ENCODE peak calls at places on chromosome 10, in six cellular contexts. One of them, this sample, is unnamed.

GRCh38 chr10:37476285-37476684 is 350.9 kb downstream of the ANKRD30A start:
- DNase-seq in Panc1: no peak
- DNase-seq in CD8-positive, alpha-beta memory T cell: no peak
- DNase-seq in CD8-positive, alpha-beta T cell: no peak
- DNase-seq in pancreas: no peak
- DNase-seq in coronary artery: no peak
- DNase-seq in this sample: no peak

GRCh38 chr10:114397651-114398145 is 6.6 kb downstream of the AFAP1L2 start:
- DNase-seq in Panc1: no peak
- DNase-seq in CD8-positive, alpha-beta memory T cell: no peak
- DNase-seq in CD8-positive, alpha-beta T cell: no peak
- DNase-seq in pancreas: no peak
- DNase-seq in coronary artery: peak
- DNase-seq in this sample: peak

GRCh38 chr10:102065561-102066420 is 642 bp downstream of the HPS6 start:
- DNase-seq in Panc1: no peak
- DNase-seq in CD8-positive, alpha-beta memory T cell: peak
- DNase-seq in CD8-positive, alpha-beta T cell: no peak
- DNase-seq in pancreas: peak
- DNase-seq in coronary artery: no peak
- DNase-seq in this sample: peak

GRCh38 chr10:104351067-104351681 is 2.5 kb upstream of the CFAP58 start:
- DNase-seq in Panc1: no peak
- DNase-seq in CD8-positive, alpha-beta memory T cell: no peak
- DNase-seq in CD8-positive, alpha-beta T cell: no peak
- DNase-seq in pancreas: no peak
- DNase-seq in coronary artery: no peak
- DNase-seq in this sample: no peak

GRCh38 chr10:97718659-97719142 is 5.2 kb downstream of the MARVELD1 start:
- DNase-seq in Panc1: no peak
- DNase-seq in CD8-positive, alpha-beta memory T cell: no peak
- DNase-seq in CD8-positive, alpha-beta T cell: no peak
- DNase-seq in pancreas: peak
- DNase-seq in coronary artery: no peak
- DNase-seq in this sample: peak

GRCh38 chr10:14571866-14572507 is 202.7 kb downstream of the FAM107B start:
- DNase-seq in Panc1: no peak
- DNase-seq in CD8-positive, alpha-beta memory T cell: peak
- DNase-seq in CD8-positive, alpha-beta T cell: peak
- DNase-seq in pancreas: peak
- DNase-seq in coronary artery: no peak
- DNase-seq in this sample: no peak

GRCh38 chr10:35940067-35940989 is 298.2 kb upstream of the FZD8 start:
- DNase-seq in Panc1: no peak
- DNase-seq in CD8-positive, alpha-beta memory T cell: no peak
- DNase-seq in CD8-positive, alpha-beta T cell: no peak
- DNase-seq in pancreas: no peak
- DNase-seq in coronary artery: no peak
- DNase-seq in this sample: peak

GRCh38 chr10:19226025-19226424 is 177.4 kb downstream of the MALRD1 start:
- DNase-seq in Panc1: no peak
- DNase-seq in CD8-positive, alpha-beta memory T cell: no peak
- DNase-seq in CD8-positive, alpha-beta T cell: no peak
- DNase-seq in pancreas: no peak
- DNase-seq in coronary artery: no peak
- DNase-seq in this sample: no peak

GRCh38 chr10:50992972-50993766 is 81.1 kb upstream of the PRKG1 start:
- DNase-seq in Panc1: no peak
- DNase-seq in CD8-positive, alpha-beta memory T cell: no peak
- DNase-seq in CD8-positive, alpha-beta T cell: no peak
- DNase-seq in pancreas: no peak
- DNase-seq in coronary artery: no peak
- DNase-seq in this sample: peak

GRCh38 chr10:128310966-128311658 is 184.9 kb upstream of the MKI67 start:
- DNase-seq in Panc1: no peak
- DNase-seq in CD8-positive, alpha-beta memory T cell: no peak
- DNase-seq in CD8-positive, alpha-beta T cell: no peak
- DNase-seq in pancreas: no peak
- DNase-seq in coronary artery: no peak
- DNase-seq in this sample: no peak

GRCh38 chr10:102628451-102628911 is 15.8 kb upstream of the TRIM8 start:
- DNase-seq in Panc1: no peak
- DNase-seq in CD8-positive, alpha-beta memory T cell: no peak
- DNase-seq in CD8-positive, alpha-beta T cell: no peak
- DNase-seq in pancreas: peak
- DNase-seq in coronary artery: no peak
- DNase-seq in this sample: peak

GRCh38 chr10:21315321-21316220 is 209.9 kb downstream of the SKIDA1 start:
- DNase-seq in Panc1: no peak
- DNase-seq in CD8-positive, alpha-beta memory T cell: no peak
- DNase-seq in CD8-positive, alpha-beta T cell: no peak
- DNase-seq in pancreas: peak
- DNase-seq in coronary artery: peak
- DNase-seq in this sample: no peak

GRCh38 chr10:103695584-103696005 is 159.8 kb downstream of the SH3PXD2A start:
- DNase-seq in Panc1: no peak
- DNase-seq in CD8-positive, alpha-beta memory T cell: no peak
- DNase-seq in CD8-positive, alpha-beta T cell: no peak
- DNase-seq in pancreas: no peak
- DNase-seq in coronary artery: no peak
- DNase-seq in this sample: no peak

GRCh38 chr10:114206902-114207301 is 27.7 kb downstream of the TDRD1 start:
- DNase-seq in Panc1: no peak
- DNase-seq in CD8-positive, alpha-beta memory T cell: no peak
- DNase-seq in CD8-positive, alpha-beta T cell: no peak
- DNase-seq in pancreas: no peak
- DNase-seq in coronary artery: no peak
- DNase-seq in this sample: no peak

GRCh38 chr10:67077376-67077775 is 151.5 kb downstream of the LRRTM3 start:
- DNase-seq in Panc1: no peak
- DNase-seq in CD8-positive, alpha-beta memory T cell: no peak
- DNase-seq in CD8-positive, alpha-beta T cell: no peak
- DNase-seq in pancreas: no peak
- DNase-seq in coronary artery: no peak
- DNase-seq in this sample: no peak

GRCh38 chr10:125823663-125824251 is 411 bp downstream of the BCCIP start:
- DNase-seq in Panc1: no peak
- DNase-seq in CD8-positive, alpha-beta memory T cell: no peak
- DNase-seq in CD8-positive, alpha-beta T cell: no peak
- DNase-seq in pancreas: no peak
- DNase-seq in coronary artery: no peak
- DNase-seq in this sample: peak

GRCh38 chr10:98158576-98158975 is 24.1 kb downstream of the R3HCC1L start:
- DNase-seq in Panc1: no peak
- DNase-seq in CD8-positive, alpha-beta memory T cell: no peak
- DNase-seq in CD8-positive, alpha-beta T cell: no peak
- DNase-seq in pancreas: no peak
- DNase-seq in coronary artery: no peak
- DNase-seq in this sample: no peak

GRCh38 chr10:74502963-74503608 is 323.3 kb upstream of the KAT6B start:
- DNase-seq in Panc1: no peak
- DNase-seq in CD8-positive, alpha-beta memory T cell: no peak
- DNase-seq in CD8-positive, alpha-beta T cell: no peak
- DNase-seq in pancreas: no peak
- DNase-seq in coronary artery: no peak
- DNase-seq in this sample: peak

GRCh38 chr10:35259769-35260397 is 76.4 kb upstream of the CCNY start:
- DNase-seq in Panc1: peak
- DNase-seq in CD8-positive, alpha-beta memory T cell: no peak
- DNase-seq in CD8-positive, alpha-beta T cell: no peak
- DNase-seq in pancreas: no peak
- DNase-seq in coronary artery: no peak
- DNase-seq in this sample: peak

GRCh38 chr10:32929634-32930033 is 28.4 kb downstream of the ITGB1 start:
- DNase-seq in Panc1: no peak
- DNase-seq in CD8-positive, alpha-beta memory T cell: no peak
- DNase-seq in CD8-positive, alpha-beta T cell: no peak
- DNase-seq in pancreas: no peak
- DNase-seq in coronary artery: no peak
- DNase-seq in this sample: no peak

GRCh38 chr10:92562424-92562823 is 11.5 kb downstream of the IDE start:
- DNase-seq in Panc1: no peak
- DNase-seq in CD8-positive, alpha-beta memory T cell: no peak
- DNase-seq in CD8-positive, alpha-beta T cell: no peak
- DNase-seq in pancreas: no peak
- DNase-seq in coronary artery: no peak
- DNase-seq in this sample: no peak

GRCh38 chr10:43125274-43125845 is 12.9 kb upstream of the CSGALNACT2 start:
- DNase-seq in Panc1: no peak
- DNase-seq in CD8-positive, alpha-beta memory T cell: no peak
- DNase-seq in CD8-positive, alpha-beta T cell: no peak
- DNase-seq in pancreas: no peak
- DNase-seq in coronary artery: peak
- DNase-seq in this sample: no peak

GRCh38 chr10:28250782-28251181 is 52.1 kb downstream of the MPP7 start:
- DNase-seq in Panc1: no peak
- DNase-seq in CD8-positive, alpha-beta memory T cell: peak
- DNase-seq in CD8-positive, alpha-beta T cell: no peak
- DNase-seq in pancreas: no peak
- DNase-seq in coronary artery: no peak
- DNase-seq in this sample: no peak

GRCh38 chr10:37488792-37489657 is 363.6 kb downstream of the ANKRD30A start:
- DNase-seq in Panc1: peak
- DNase-seq in CD8-positive, alpha-beta memory T cell: no peak
- DNase-seq in CD8-positive, alpha-beta T cell: no peak
- DNase-seq in pancreas: no peak
- DNase-seq in coronary artery: peak
- DNase-seq in this sample: peak

DNA sequence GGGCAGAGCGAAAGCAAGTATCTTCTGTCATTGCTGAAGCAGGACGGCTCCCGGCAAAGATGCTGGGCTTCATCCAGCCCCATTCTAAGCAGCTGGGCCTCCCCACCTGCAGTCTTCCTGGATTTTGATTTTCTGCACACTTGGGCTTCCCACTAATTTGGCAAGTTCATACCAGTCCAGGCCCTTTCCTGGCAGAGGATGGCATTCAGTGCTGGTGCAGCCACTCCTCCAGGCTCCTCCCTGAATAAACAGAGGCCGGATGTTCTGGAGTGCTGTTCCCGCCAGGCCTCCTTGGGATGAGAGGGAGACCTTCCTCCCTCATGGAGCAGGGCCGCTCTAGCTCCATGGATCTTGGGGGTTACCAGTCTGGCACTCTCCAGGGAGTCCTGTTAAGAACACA is 3.4 kb downstream of the BAG3 start:
- DNase-seq in Panc1: no peak
- DNase-seq in CD8-positive, alpha-beta memory T cell: no peak
- DNase-seq in CD8-positive, alpha-beta T cell: no peak
- DNase-seq in pancreas: peak
- DNase-seq in coronary artery: no peak
- DNase-seq in this sample: no peak
- H3K27ac ChIP-seq in Panc1: peak
- H3K27ac ChIP-seq in CD8-positive, alpha-beta memory T cell: no peak
- H3K27ac ChIP-seq in CD8-positive, alpha-beta T cell: no peak
- H3K27ac ChIP-seq in pancreas: no peak
- H3K27ac ChIP-seq in coronary artery: peak
- H3K27ac ChIP-seq in this sample: no peak

GRCh38 chr10:72790216-72790990 is 98.5 kb downstream of the MCU start:
- DNase-seq in Panc1: no peak
- DNase-seq in CD8-positive, alpha-beta memory T cell: no peak
- DNase-seq in CD8-positive, alpha-beta T cell: no peak
- DNase-seq in pancreas: no peak
- DNase-seq in coronary artery: no peak
- DNase-seq in this sample: no peak
- H3K27ac ChIP-seq in Panc1: no peak
- H3K27ac ChIP-seq in CD8-positive, alpha-beta memory T cell: no peak
- H3K27ac ChIP-seq in CD8-positive, alpha-beta T cell: no peak
- H3K27ac ChIP-seq in pancreas: no peak
- H3K27ac ChIP-seq in coronary artery: no peak
- H3K27ac ChIP-seq in this sample: no peak

GRCh38 chr10:121494296-121494695 is 103.9 kb downstream of the FGFR2 start:
- DNase-seq in Panc1: no peak
- DNase-seq in CD8-positive, alpha-beta memory T cell: no peak
- DNase-seq in CD8-positive, alpha-beta T cell: no peak
- DNase-seq in pancreas: no peak
- DNase-seq in coronary artery: no peak
- DNase-seq in this sample: no peak

GRCh38 chr10:121485443-121486139 is 112.7 kb downstream of the FGFR2 start:
- DNase-seq in Panc1: no peak
- DNase-seq in CD8-positive, alpha-beta memory T cell: no peak
- DNase-seq in CD8-positive, alpha-beta T cell: no peak
- DNase-seq in pancreas: no peak
- DNase-seq in coronary artery: no peak
- DNase-seq in this sample: no peak

GRCh38 chr10:121495719-121496118 is 102.5 kb downstream of the FGFR2 start:
- DNase-seq in Panc1: no peak
- DNase-seq in CD8-positive, alpha-beta memory T cell: no peak
- DNase-seq in CD8-positive, alpha-beta T cell: no peak
- DNase-seq in pancreas: no peak
- DNase-seq in coronary artery: no peak
- DNase-seq in this sample: peak

GRCh38 chr10:121486906-121487305 is 111.3 kb downstream of the FGFR2 start:
- DNase-seq in Panc1: no peak
- DNase-seq in CD8-positive, alpha-beta memory T cell: no peak
- DNase-seq in CD8-positive, alpha-beta T cell: no peak
- DNase-seq in pancreas: no peak
- DNase-seq in coronary artery: no peak
- DNase-seq in this sample: no peak

DNA sequence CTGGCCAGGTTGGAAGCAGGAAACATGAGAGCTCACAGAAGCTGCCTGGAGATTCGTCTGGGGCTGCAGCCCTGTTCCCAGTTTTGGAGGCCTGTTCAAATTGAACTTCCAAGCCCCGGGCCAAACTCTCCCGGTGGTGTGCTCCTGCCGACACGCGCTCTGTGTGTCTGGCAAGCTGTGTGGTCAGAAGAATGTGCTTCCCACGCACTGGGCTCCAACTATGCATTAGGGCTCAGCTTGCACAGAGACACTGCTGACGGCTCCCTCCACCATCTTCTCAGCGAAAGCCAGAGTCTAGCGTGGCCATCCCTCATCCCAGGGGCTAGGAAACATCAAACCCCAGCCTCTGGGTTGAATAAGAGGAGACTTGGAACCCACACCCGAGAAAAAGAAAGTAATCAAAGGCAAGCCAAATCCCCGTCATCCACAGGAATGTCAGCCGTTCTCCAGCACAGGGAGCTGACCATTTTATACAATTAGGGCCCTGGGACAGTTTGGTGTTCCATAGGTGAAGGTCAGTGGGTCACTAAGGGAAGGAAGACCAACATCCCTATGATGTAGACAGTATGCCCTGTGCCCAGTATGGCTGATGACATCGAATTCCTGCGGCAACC is 107.2 kb downstream of the FGFR2 start:
- DNase-seq in Panc1: no peak
- DNase-seq in CD8-positive, alpha-beta memory T cell: no peak
- DNase-seq in CD8-positive, alpha-beta T cell: no peak
- DNase-seq in pancreas: no peak
- DNase-seq in coronary artery: no peak
- DNase-seq in this sample: no peak
- H3K27ac ChIP-seq in Panc1: no peak
- H3K27ac ChIP-seq in CD8-positive, alpha-beta memory T cell: no peak
- H3K27ac ChIP-seq in CD8-positive, alpha-beta T cell: no peak
- H3K27ac ChIP-seq in pancreas: no peak
- H3K27ac ChIP-seq in coronary artery: peak
- H3K27ac ChIP-seq in this sample: no peak

DNA sequence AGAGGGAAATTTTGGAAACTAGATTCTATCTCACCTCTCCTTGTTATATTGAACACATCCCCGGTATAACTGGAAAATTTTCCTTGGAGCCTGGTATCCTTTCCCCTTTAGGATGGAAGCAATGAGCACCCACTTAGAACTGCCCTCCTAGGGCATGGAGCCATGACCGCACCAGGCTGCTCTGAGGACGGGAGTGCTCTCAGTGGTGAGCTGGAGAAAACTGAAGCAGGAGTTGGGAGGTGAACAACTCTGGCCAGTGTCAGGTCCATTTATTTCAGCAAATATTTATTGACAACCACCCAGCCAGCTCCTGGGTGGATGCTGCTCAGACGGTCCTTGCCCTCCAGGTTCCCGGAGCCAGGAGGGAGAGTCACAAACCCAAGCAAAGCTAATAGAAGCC is 278.1 kb downstream of the WDR11 start:
- DNase-seq in Panc1: no peak
- DNase-seq in CD8-positive, alpha-beta memory T cell: no peak
- DNase-seq in CD8-positive, alpha-beta T cell: no peak
- DNase-seq in pancreas: no peak
- DNase-seq in coronary artery: no peak
- DNase-seq in this sample: no peak
- H3K27ac ChIP-seq in Panc1: no peak
- H3K27ac ChIP-seq in CD8-positive, alpha-beta memory T cell: no peak
- H3K27ac ChIP-seq in CD8-positive, alpha-beta T cell: no peak
- H3K27ac ChIP-seq in pancreas: no peak
- H3K27ac ChIP-seq in coronary artery: no peak
- H3K27ac ChIP-seq in this sample: no peak

This sample was measured in SJCRH30.